ENCODE peak calls at places on chromosome X, in ten cellular contexts. N, V, Y, W, T, O, S, K, Q and Z are unnamed samples.

GRCh38 chrX:21905209-21905735 is 35.2 kb upstream of the SMS start:
- DNase-seq in N (no peak), V (no peak), Y (no peak), W (no peak), T (no peak), O (no peak), S (no peak), K (no peak), Q (no peak), Z (peak)

GRCh38 chrX:140733766-140734342 is 24.3 kb downstream of the LINC00632 start:
- DNase-seq in N (no peak), V (peak), Y (no peak), W (no peak), T (no peak), O (no peak), S (peak), K (peak), Q (no peak), Z (peak)

GRCh38 chrX:119692241-119693031 is 532 bp downstream of the SEPTIN6 start:
- DNase-seq in N (peak), V (peak), Y (peak), W (no peak), T (peak), O (no peak), S (peak), K (no peak), Q (no peak), Z (peak)

GRCh38 chrX:139058831-139059495 is 347.4 kb upstream of the FGF13 start:
- DNase-seq in N (no peak), V (no peak), Y (no peak), W (no peak), T (no peak), O (no peak), S (peak), K (no peak), Q (peak), Z (no peak)

GRCh38 chrX:109841869-109842579 is 109.0 kb upstream of the ACSL4 start:
- DNase-seq in N (no peak), V (no peak), Y (no peak), W (no peak), T (no peak), O (no peak), S (peak), K (no peak), Q (no peak), Z (no peak)

GRCh38 chrX:151175283-151176062 is 911 bp upstream of the GPR50 start:
- DNase-seq in N (no peak), V (no peak), Y (no peak), W (no peak), T (no peak), O (no peak), S (no peak), K (no peak), Q (no peak), Z (no peak)

GRCh38 chrX:42276982-42277690 is 353.8 kb upstream of the CASK start:
- DNase-seq in N (no peak), V (no peak), Y (no peak), W (no peak), T (no peak), O (no peak), S (no peak), K (no peak), Q (peak), Z (no peak)

GRCh38 chrX:150334998-150335397 is 28.1 kb upstream of the MAMLD1 start:
- DNase-seq in N (no peak), V (no peak), Y (no peak), W (no peak), T (no peak), O (no peak), S (no peak), K (no peak), Q (no peak), Z (no peak)

GRCh38 chrX:70452143-70452733 is 7.6 kb downstream of the DLG3 start:
- DNase-seq in N (peak), V (peak), Y (peak), W (peak), T (peak), O (no peak), S (no peak), K (no peak), Q (no peak), Z (peak)

GRCh38 chrX:39336709-39337294 is 535.5 kb downstream of the MID1IP1 start:
- DNase-seq in N (no peak), V (no peak), Y (no peak), W (peak), T (no peak), O (no peak), S (no peak), K (no peak), Q (no peak), Z (no peak)

GRCh38 chrX:68695206-68695845 is 47.9 kb downstream of the STARD8 start:
- DNase-seq in N (no peak), V (peak), Y (peak), W (no peak), T (no peak), O (no peak), S (no peak), K (no peak), Q (no peak), Z (no peak)

GRCh38 chrX:2928127-2928582 is 984 bp downstream of the ARSD start:
- DNase-seq in N (peak), V (no peak), Y (peak), W (peak), T (peak), O (no peak), S (no peak), K (peak), Q (peak), Z (peak)

GRCh38 chrX:7996414-7996813 is 69.2 kb upstream of the PNPLA4 start:
- DNase-seq in N (no peak), V (peak), Y (no peak), W (no peak), T (no peak), O (no peak), S (peak), K (no peak), Q (no peak), Z (peak)

GRCh38 chrX:111131572-111131971 is 35.6 kb downstream of the PAK3 start:
- DNase-seq in N (no peak), V (no peak), Y (no peak), W (no peak), T (no peak), O (no peak), S (no peak), K (no peak), Q (no peak), Z (no peak)

GRCh38 chrX:48071064-48071985 is at the start of gene ZNF630:
- DNase-seq in N (peak), V (no peak), Y (peak), W (peak), T (peak), O (no peak), S (peak), K (no peak), Q (peak), Z (peak)

GRCh38 chrX:150085881-150086280 is 147.6 kb upstream of the EOLA2 start:
- DNase-seq in N (no peak), V (no peak), Y (no peak), W (no peak), T (no peak), O (no peak), S (peak), K (no peak), Q (no peak), Z (no peak)

GRCh38 chrX:114390251-114390796 is 193.6 kb upstream of the HTR2C start:
- DNase-seq in N (no peak), V (no peak), Y (peak), W (no peak), T (peak), O (no peak), S (no peak), K (no peak), Q (no peak), Z (no peak)

GRCh38 chrX:68238568-68238967 is 194.7 kb downstream of the OPHN1 start:
- DNase-seq in N (no peak), V (peak), Y (no peak), W (no peak), T (no peak), O (no peak), S (no peak), K (no peak), Q (no peak), Z (peak)

GRCh38 chrX:111338095-111338698 is 67.9 kb upstream of the CAPN6 start:
- DNase-seq in N (no peak), V (no peak), Y (no peak), W (no peak), T (no peak), O (no peak), S (no peak), K (no peak), Q (no peak), Z (no peak)

GRCh38 chrX:24372021-24372763 is 11.8 kb downstream of the SUPT20HL1 start:
- DNase-seq in N (no peak), V (no peak), Y (no peak), W (no peak), T (no peak), O (no peak), S (no peak), K (no peak), Q (no peak), Z (peak)

GRCh38 chrX:150569155-150569477 is 695 bp downstream of the MTM1 start:
- DNase-seq in N (no peak), V (peak), Y (no peak), W (no peak), T (no peak), O (no peak), S (peak), K (no peak), Q (no peak), Z (no peak)

GRCh38 chrX:16444353-16444752 is 205.6 kb upstream of the S100G start:
- DNase-seq in N (no peak), V (no peak), Y (no peak), W (no peak), T (no peak), O (peak), S (peak), K (no peak), Q (no peak), Z (no peak)

GRCh38 chrX:14506866-14507265 is 22.5 kb upstream of the GLRA2 start:
- DNase-seq in N (no peak), V (no peak), Y (no peak), W (no peak), T (no peak), O (no peak), S (peak), K (no peak), Q (no peak), Z (no peak)

GRCh38 chrX:26376037-26376708 is 160.2 kb downstream of the MAGEB5 start:
- DNase-seq in N (no peak), V (no peak), Y (no peak), W (no peak), T (no peak), O (no peak), S (no peak), K (no peak), Q (no peak), Z (no peak)

GRCh38 chrX:153499876-153500275 is 5.1 kb downstream of the BGN start:
- DNase-seq in N (no peak), V (no peak), Y (no peak), W (peak), T (no peak), O (no peak), S (no peak), K (no peak), Q (no peak), Z (no peak)

GRCh38 chrX:112761239-112762207 is 79.1 kb downstream of the AMOT start:
- DNase-seq in N (no peak), V (peak), Y (no peak), W (no peak), T (no peak), O (no peak), S (no peak), K (no peak), Q (no peak), Z (no peak)

GRCh38 chrX:140918398-140919043 is 83.9 kb upstream of the SPANXB1 start:
- DNase-seq in N (no peak), V (peak), Y (no peak), W (no peak), T (no peak), O (peak), S (peak), K (peak), Q (peak), Z (peak)

GRCh38 chrX:47628980-47629379 is 750 bp downstream of the CFP start:
- DNase-seq in N (no peak), V (peak), Y (no peak), W (no peak), T (no peak), O (no peak), S (no peak), K (no peak), Q (no peak), Z (peak)

GRCh38 chrX:73767017-73767416 is 204.0 kb downstream of the CHIC1 start:
- DNase-seq in N (no peak), V (no peak), Y (no peak), W (no peak), T (no peak), O (no peak), S (no peak), K (no peak), Q (no peak), Z (no peak)

GRCh38 chrX:1397441-1397840 is 5.5 kb upstream of the SLC25A6 start:
- DNase-seq in N (peak), V (no peak), Y (peak), W (no peak), T (peak), O (no peak), S (no peak), K (no peak), Q (no peak), Z (no peak)

GRCh38 chrX:136310411-136310810 is 9.6 kb downstream of the ADGRG4 start:
- DNase-seq in N (no peak), V (peak), Y (no peak), W (no peak), T (no peak), O (no peak), S (peak), K (peak), Q (no peak), Z (no peak)

GRCh38 chrX:15815779-15816452 is 25.6 kb downstream of the ZRSR2 start:
- DNase-seq in N (no peak), V (peak), Y (no peak), W (no peak), T (no peak), O (no peak), S (no peak), K (no peak), Q (no peak), Z (peak)

DNA sequence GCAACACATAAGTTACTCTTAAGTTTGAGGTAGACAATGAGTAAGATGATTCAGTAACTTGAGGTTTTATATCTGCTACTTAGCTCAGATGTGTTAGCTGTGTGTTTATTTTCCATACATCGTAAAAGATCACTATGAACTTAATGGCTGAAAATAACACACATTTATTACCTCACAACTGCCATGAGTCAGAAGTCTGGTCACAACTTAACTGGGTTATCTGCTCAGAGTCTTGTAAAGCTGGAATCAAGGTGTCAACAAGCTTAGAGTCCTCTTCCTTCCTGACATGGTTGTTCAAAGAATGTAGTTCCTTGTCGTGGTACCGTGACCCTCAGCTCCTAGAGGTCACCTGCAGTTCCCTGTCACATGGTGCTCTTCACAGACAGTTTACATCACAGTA is 204.9 kb upstream of the MAGEB2 start:
- DNase-seq in N (no peak), V (no peak), Y (no peak), W (no peak), T (no peak), O (no peak), S (no peak), K (no peak), Q (no peak), Z (no peak)
- H3K4me3 ChIP-seq in N (no peak), V (no peak), Y (no peak), W (no peak), T (no peak), O (no peak), S (no peak), K (no peak), Q (no peak), Z (no peak)

GRCh38 chrX:71917621-71918341 is 7.1 kb downstream of the NHSL2 start:
- DNase-seq in N (no peak), V (no peak), Y (no peak), W (no peak), T (no peak), O (no peak), S (no peak), K (peak), Q (peak), Z (peak)
- H3K4me3 ChIP-seq in N (no peak), V (no peak), Y (no peak), W (no peak), T (no peak), O (no peak), S (no peak), K (no peak), Q (no peak), Z (no peak)

GRCh38 chrX:107673933-107674479 is 45.7 kb downstream of the PRPS1 start:
- DNase-seq in N (peak), V (peak), Y (peak), W (peak), T (peak), O (no peak), S (peak), K (no peak), Q (no peak), Z (peak)
- H3K4me3 ChIP-seq in N (no peak), V (peak), Y (peak), W (peak), T (no peak), O (no peak), S (no peak), K (peak), Q (no peak), Z (no peak)

DNA sequence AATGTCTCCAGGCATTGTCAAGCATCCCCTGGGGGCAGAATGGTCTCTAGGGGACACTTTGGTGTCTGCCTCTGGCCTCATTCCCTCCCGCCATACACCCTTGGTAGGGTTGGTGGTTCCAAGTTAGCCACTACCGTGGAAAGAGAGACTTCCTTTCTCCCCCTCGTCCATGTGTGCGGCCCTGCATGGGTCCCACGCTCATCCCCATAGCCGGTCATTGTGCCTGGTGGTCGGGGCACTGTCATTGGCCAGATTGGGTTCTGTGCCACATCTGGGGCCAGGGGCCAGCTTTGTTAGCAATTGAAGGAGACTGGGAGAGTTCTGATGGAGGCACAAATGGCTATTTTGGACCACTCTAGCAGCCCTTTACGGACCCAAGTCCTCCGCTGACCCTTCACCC is 17.3 kb downstream of the CLCN4 start:
- DNase-seq in N (no peak), V (no peak), Y (no peak), W (no peak), T (no peak), O (no peak), S (no peak), K (no peak), Q (no peak), Z (no peak)
- H3K4me3 ChIP-seq in N (no peak), V (no peak), Y (no peak), W (no peak), T (no peak), O (no peak), S (no peak), K (no peak), Q (no peak), Z (no peak)

GRCh38 chrX:131084145-131084544 is 26.0 kb downstream of the ARHGAP36 start:
- DNase-seq in N (no peak), V (no peak), Y (no peak), W (no peak), T (no peak), O (no peak), S (no peak), K (no peak), Q (no peak), Z (no peak)

GRCh38 chrX:131083510-131084142 is 25.5 kb downstream of the ARHGAP36 start:
- DNase-seq in N (no peak), V (no peak), Y (peak), W (no peak), T (no peak), O (no peak), S (no peak), K (no peak), Q (no peak), Z (peak)

GRCh38 chrX:131081772-131082755 is 23.9 kb downstream of the ARHGAP36 start:
- DNase-seq in N (no peak), V (no peak), Y (peak), W (no peak), T (no peak), O (no peak), S (no peak), K (no peak), Q (no peak), Z (peak)
- H3K4me3 ChIP-seq in N (no peak), V (no peak), Y (no peak), W (no peak), T (no peak), O (no peak), S (no peak), K (no peak), Q (no peak), Z (peak)

GRCh38 chrX:129956765-129957164 is 25.7 kb upstream of the BCORL1 start:
- DNase-seq in N (no peak), V (no peak), Y (no peak), W (no peak), T (no peak), O (no peak), S (no peak), K (no peak), Q (no peak), Z (no peak)
- H3K4me3 ChIP-seq in N (peak), V (peak), Y (peak), W (peak), T (peak), O (peak), S (peak), K (no peak), Q (peak), Z (peak)

GRCh38 chrX:107713205-107714195 is 62.1 kb downstream of the TSC22D3 start:
- DNase-seq in N (no peak), V (no peak), Y (peak), W (no peak), T (no peak), O (no peak), S (no peak), K (no peak), Q (no peak), Z (no peak)

GRCh38 chrX:107712231-107713204 is 63.1 kb downstream of the TSC22D3 start:
- DNase-seq in N (no peak), V (no peak), Y (peak), W (peak), T (no peak), O (no peak), S (peak), K (no peak), Q (no peak), Z (no peak)

GRCh38 chrX:107716045-107716684 is 59.4 kb downstream of the TSC22D3 start:
- DNase-seq in N (no peak), V (peak), Y (peak), W (no peak), T (peak), O (no peak), S (peak), K (no peak), Q (no peak), Z (peak)

GRCh38 chrX:107715331-107716044 is 60.1 kb downstream of the TSC22D3 start:
- DNase-seq in N (no peak), V (peak), Y (peak), W (no peak), T (no peak), O (no peak), S (peak), K (no peak), Q (no peak), Z (no peak)

DNA sequence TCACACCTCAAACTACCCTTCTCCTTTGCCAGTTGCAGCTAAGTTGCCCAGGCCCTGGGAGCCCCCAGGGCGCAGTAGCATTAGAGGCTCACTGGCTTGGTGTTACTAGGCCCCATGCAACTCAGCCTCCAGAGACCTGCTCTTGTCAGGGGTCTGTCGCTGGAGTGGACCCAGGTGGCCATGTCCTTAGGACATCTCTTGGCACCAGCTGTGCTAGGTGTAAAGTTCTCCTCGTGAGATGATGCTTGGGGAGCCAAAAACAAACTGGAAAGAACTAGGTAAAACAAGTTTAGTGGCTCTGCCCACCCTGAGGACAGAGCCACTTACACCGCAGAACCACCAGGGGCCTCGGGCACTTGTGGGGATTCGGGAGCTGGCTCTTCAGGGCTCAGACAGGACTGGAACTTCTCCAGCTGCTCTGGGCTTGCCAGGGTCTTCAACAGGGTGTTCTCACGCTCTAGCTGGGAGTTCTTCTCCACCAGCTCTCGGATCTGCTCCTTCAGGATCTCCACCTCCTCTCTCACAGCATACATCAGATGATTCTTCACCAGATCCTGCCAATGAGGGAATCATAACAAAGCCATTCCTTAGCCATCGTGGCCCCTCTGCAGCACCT is 61.3 kb downstream of the TSC22D3 start:
- DNase-seq in N (no peak), V (peak), Y (peak), W (no peak), T (no peak), O (no peak), S (no peak), K (no peak), Q (no peak), Z (no peak)
- H3K4me3 ChIP-seq in N (no peak), V (peak), Y (peak), W (peak), T (no peak), O (no peak), S (peak), K (no peak), Q (peak), Z (no peak)